ENCODE peak calls at places on chromosomes 6 and 20, in five cellular contexts. R is central memory CD4-positive, alpha-beta T cell; O is HL-60; C is germinal center; D is AG10803. X is an unnamed sample.
A peak's percentile ranks its signal among the peaks of the same experiment; 100 is the strongest.

GRCh38 chr6:7684843-7685242 is 41.1 kb upstream of the BMP6 start:
- DNase-seq in R (no peak), O (no peak), C (no peak), D (no peak), X (no peak)

GRCh38 chr6:97572943-97573342 is 289.9 kb upstream of the MMS22L start:
- DNase-seq in R (no peak), O (no peak), C (no peak), D (no peak), X (no peak)

GRCh38 chr6:14132244-14133220 is 15.0 kb downstream of the CD83 start:
- DNase-seq in R (no peak), O (no peak), C (no peak), D (no peak), X (no peak)

GRCh38 chr6:293185-294174 is 1.2 kb downstream of the DUSP22 start:
- DNase-seq in R (peak; percentile 8), O (no peak), C (no peak), D (peak; percentile 21), X (no peak)

GRCh38 chr20:41497186-41497895 is 120.8 kb downstream of the CHD6 start:
- DNase-seq in R (no peak), O (no peak), C (no peak), D (peak; percentile 56), X (no peak)

GRCh38 chr20:21391495-21392298 is 5.6 kb downstream of the NKX2-4 start:
- DNase-seq in R (no peak), O (no peak), C (no peak), D (no peak), X (no peak)

GRCh38 chr6:155050311-155050710 is 55.2 kb downstream of the TIAM2 start:
- DNase-seq in R (peak; percentile 29), O (no peak), C (no peak), D (no peak), X (no peak)

GRCh38 chr20:37222086-37222485 is 39.5 kb downstream of the GHRH start:
- DNase-seq in R (no peak), O (no peak), C (no peak), D (no peak), X (no peak)

GRCh38 chr6:42197574-42198362 is 3.0 kb upstream of the GUCA1B start:
- DNase-seq in R (no peak), O (peak; percentile 63), C (no peak), D (peak; percentile 84), X (peak; percentile 34)

GRCh38 chr20:47727170-47727880 is 58.0 kb downstream of the SULF2 start:
- DNase-seq in R (peak; percentile 87), O (peak; percentile 100), C (peak; percentile 83), D (no peak), X (peak; percentile 100)

GRCh38 chr6:168243812-168244376 is 75.7 kb downstream of the DACT2 start:
- DNase-seq in R (no peak), O (no peak), C (no peak), D (no peak), X (no peak)

GRCh38 chr20:48898896-48899513 is 22.5 kb upstream of the ARFGEF2 start:
- DNase-seq in R (no peak), O (no peak), C (no peak), D (no peak), X (no peak)

GRCh38 chr20:44750081-44750805 is 4.6 kb downstream of the KCNK15 start:
- DNase-seq in R (no peak), O (no peak), C (no peak), D (no peak), X (no peak)

GRCh38 chr6:45956663-45957062 is 59.0 kb downstream of the CLIC5 start:
- DNase-seq in R (no peak), O (no peak), C (no peak), D (no peak), X (no peak)

GRCh38 chr6:24539416-24539815 is 44.6 kb downstream of the ALDH5A1 start:
- DNase-seq in R (no peak), O (no peak), C (no peak), D (no peak), X (no peak)

GRCh38 chr6:43391448-43392031 is 22.1 kb upstream of the ZNF318 start:
- DNase-seq in R (peak; percentile 63), O (no peak), C (no peak), D (no peak), X (peak; percentile 16)

GRCh38 chr20:10398834-10399369 is 35.1 kb downstream of the MKKS start:
- DNase-seq in R (no peak), O (no peak), C (no peak), D (no peak), X (no peak)

GRCh38 chr6:43416935-43417334 is 10.4 kb upstream of the ABCC10 start:
- DNase-seq in R (no peak), O (no peak), C (no peak), D (no peak), X (no peak)

GRCh38 chr20:35385733-35386132 is 26.0 kb downstream of the UQCC1 start:
- DNase-seq in R (no peak), O (no peak), C (no peak), D (no peak), X (no peak)

GRCh38 chr6:27873101-27874030 is 38.8 kb downstream of the OR2B2 start:
- DNase-seq in R (peak; percentile 65), O (no peak), C (peak; percentile 35), D (peak; percentile 78), X (peak; percentile 85)

GRCh38 chr6:21592953-21593352 is 598 bp upstream of the SOX4 start:
- DNase-seq in R (no peak), O (no peak), C (no peak), D (no peak), X (no peak)

GRCh38 chr6:35391240-35391968 is 49.0 kb downstream of the PPARD start:
- DNase-seq in R (peak; percentile 18), O (no peak), C (no peak), D (peak; percentile 90), X (no peak)

GRCh38 chr20:24987873-24988835 is 4.4 kb downstream of the APMAP start:
- DNase-seq in R (no peak), O (no peak), C (no peak), D (no peak), X (no peak)

GRCh38 chr6:89298680-89299450 is 16.2 kb downstream of the GABRR2 start:
- DNase-seq in R (peak; percentile 74), O (peak; percentile 86), C (no peak), D (peak; percentile 22), X (no peak)

GRCh38 chr20:9581509-9581908 is 67.1 kb downstream of the LAMP5 start:
- DNase-seq in R (no peak), O (no peak), C (no peak), D (no peak), X (no peak)

GRCh38 chr6:153698637-153699036 is 340.4 kb upstream of the OPRM1 start:
- DNase-seq in R (no peak), O (no peak), C (no peak), D (no peak), X (no peak)

GRCh38 chr6:31666337-31666960 is 569 bp downstream of the CSNK2B start:
- DNase-seq in R (no peak), O (no peak), C (no peak), D (no peak), X (no peak)

GRCh38 chr6:155248021-155249001 is 15.5 kb upstream of the CLDN20 start:
- DNase-seq in R (no peak), O (peak; percentile 8), C (peak; percentile 66), D (peak; percentile 71), X (no peak)

GRCh38 chr6:136547336-136547735 is 2.9 kb downstream of the MAP7 start:
- DNase-seq in R (no peak), O (no peak), C (no peak), D (peak; percentile 61), X (no peak)

GRCh38 chr20:47576516-47577033 is 74.9 kb downstream of the NCOA3 start:
- DNase-seq in R (no peak), O (no peak), C (peak; percentile 47), D (peak; percentile 54), X (peak; percentile 64)

GRCh38 chr20:9978395-9979004 is 56.3 kb upstream of the ANKEF1 start:
- DNase-seq in R (peak; percentile 57), O (peak; percentile 12), C (peak; percentile 35), D (peak; percentile 91), X (peak; percentile 14)

GRCh38 chr6:119643866-119644265 is 294.3 kb upstream of the MAN1A1 start:
- DNase-seq in R (no peak), O (no peak), C (no peak), D (peak; percentile 81), X (peak; percentile 52)

GRCh38 chr6:164247106-164247505 is 832.6 kb downstream of the QKI start:
- DNase-seq in R (no peak), O (no peak), C (no peak), D (peak; percentile 52), X (no peak)

GRCh38 chr6:33177552-33178446 is 14.5 kb downstream of the COL11A2 start:
- DNase-seq in R (no peak), O (no peak), C (no peak), D (no peak), X (no peak)

GRCh38 chr20:46872315-46873211 is 22.1 kb upstream of the EYA2 start:
- DNase-seq in R (no peak), O (no peak), C (no peak), D (peak; percentile 50), X (no peak)

GRCh38 chr6:118524686-118525085 is 23.4 kb upstream of the PLN start:
- DNase-seq in R (no peak), O (no peak), C (no peak), D (no peak), X (no peak)

GRCh38 chr6:25899580-25900408 is 25.8 kb upstream of the SLC17A3 start:
- DNase-seq in R (no peak), O (no peak), C (no peak), D (no peak), X (no peak)

GRCh38 chr6:170127151-170127550 is 163.7 kb downstream of the DLL1 start:
- DNase-seq in R (no peak), O (no peak), C (no peak), D (no peak), X (no peak)